ENCODE peak calls at places on chromosome 21, in ten cellular contexts. U, J, R, I, L, Y, H, B, X and F are unnamed samples.
A peak's percentile ranks its signal among the peaks of the same experiment; 100 is the strongest.

GRCh38 chr21:39014751-39015150 is 168.5 kb downstream of the PSMG1 start:
- DNase-seq in U (peak; percentile 93), J (no peak), R (no peak), I (no peak), L (no peak), Y (no peak), H (no peak), B (no peak), X (no peak), F (no peak)

GRCh38 chr21:44265734-44266270 is 4.1 kb upstream of the DNMT3L start:
- DNase-seq in U (no peak), J (no peak), R (no peak), I (no peak), L (no peak), Y (no peak), H (no peak), B (no peak), X (no peak), F (no peak)

GRCh38 chr21:8990326-8991087 is 1530.9 kb upstream of the TPTE start:
- DNase-seq in U (no peak), J (no peak), R (no peak), I (no peak), L (no peak), Y (no peak), H (no peak), B (no peak), X (no peak), F (peak; percentile 90)

GRCh38 chr21:25881524-25882376 is 147.0 kb downstream of the GABPA start:
- DNase-seq in U (peak; percentile 55), J (peak; percentile 70), R (peak; percentile 71), I (peak; percentile 64), L (peak; percentile 65), Y (peak; percentile 13), H (peak; percentile 62), B (peak; percentile 36), X (peak; percentile 82), F (peak; percentile 17)

GRCh38 chr21:31442339-31442738 is 98.3 kb upstream of the TIAM1 start:
- DNase-seq in U (no peak), J (no peak), R (no peak), I (no peak), L (no peak), Y (no peak), H (no peak), B (no peak), X (no peak), F (no peak)

GRCh38 chr21:31559368-31560119 is 99.9 kb upstream of the SOD1 start:
- DNase-seq in U (no peak), J (peak; percentile 97), R (peak; percentile 96), I (peak; percentile 89), L (peak; percentile 93), Y (peak; percentile 82), H (peak; percentile 93), B (peak; percentile 94), X (peak; percentile 96), F (peak; percentile 53)

GRCh38 chr21:14438204-14438603 is 55.3 kb upstream of the HSPA13 start:
- DNase-seq in U (no peak), J (no peak), R (no peak), I (no peak), L (no peak), Y (no peak), H (no peak), B (no peak), X (no peak), F (no peak)

GRCh38 chr21:38165466-38166213 is 91.2 kb upstream of the KCNJ15 start:
- DNase-seq in U (no peak), J (no peak), R (no peak), I (no peak), L (no peak), Y (no peak), H (no peak), B (no peak), X (no peak), F (peak; percentile 23)

GRCh38 chr21:27756191-27756590 is 789.3 kb upstream of the ADAMTS5 start:
- DNase-seq in U (no peak), J (no peak), R (no peak), I (no peak), L (no peak), Y (no peak), H (no peak), B (no peak), X (no peak), F (no peak)

GRCh38 chr21:39300587-39300986 is 12.8 kb downstream of the BRWD1 start:
- DNase-seq in U (no peak), J (no peak), R (no peak), I (no peak), L (no peak), Y (no peak), H (no peak), B (no peak), X (no peak), F (no peak)

GRCh38 chr21:16418211-16418610 is 688.4 kb downstream of the USP25 start:
- DNase-seq in U (no peak), J (no peak), R (no peak), I (no peak), L (no peak), Y (no peak), H (no peak), B (no peak), X (no peak), F (no peak)

GRCh38 chr21:45570826-45571601 is 28.8 kb upstream of the SLC19A1 start:
- DNase-seq in U (no peak), J (no peak), R (no peak), I (peak; percentile 53), L (no peak), Y (no peak), H (peak; percentile 12), B (no peak), X (no peak), F (no peak)

GRCh38 chr21:42670884-42671283 is 17.5 kb downstream of the PDE9A start:
- DNase-seq in U (no peak), J (no peak), R (no peak), I (no peak), L (no peak), Y (no peak), H (no peak), B (no peak), X (no peak), F (no peak)

GRCh38 chr21:44454747-44455523 is at the start of gene LRRC3:
- DNase-seq in U (no peak), J (peak; percentile 84), R (peak; percentile 89), I (peak; percentile 83), L (no peak), Y (peak; percentile 83), H (peak; percentile 80), B (peak; percentile 89), X (peak; percentile 92), F (no peak)

GRCh38 chr21:36908260-36908908 is 58.1 kb downstream of the HLCS start:
- DNase-seq in U (peak; percentile 31), J (no peak), R (no peak), I (no peak), L (no peak), Y (no peak), H (no peak), B (no peak), X (no peak), F (no peak)

GRCh38 chr21:25916226-25916625 is 181.5 kb downstream of the GABPA start:
- DNase-seq in U (no peak), J (no peak), R (no peak), I (no peak), L (no peak), Y (no peak), H (no peak), B (no peak), X (no peak), F (no peak)

GRCh38 chr21:29181799-29182470 is 51.5 kb downstream of the MAP3K7CL start:
- DNase-seq in U (peak; percentile 83), J (no peak), R (no peak), I (no peak), L (no peak), Y (no peak), H (no peak), B (no peak), X (no peak), F (no peak)

GRCh38 chr21:27764056-27764455 is 797.2 kb upstream of the ADAMTS5 start:
- DNase-seq in U (no peak), J (no peak), R (no peak), I (no peak), L (no peak), Y (no peak), H (no peak), B (no peak), X (no peak), F (no peak)

GRCh38 chr21:42538479-42539275 is 25.0 kb downstream of the SLC37A1 start:
- DNase-seq in U (no peak), J (no peak), R (no peak), I (no peak), L (no peak), Y (no peak), H (no peak), B (no peak), X (no peak), F (no peak)

GRCh38 chr21:31218830-31219608 is 125.0 kb downstream of the TIAM1 start:
- DNase-seq in U (peak; percentile 3), J (peak; percentile 13), R (no peak), I (peak; percentile 18), L (no peak), Y (no peak), H (no peak), B (no peak), X (no peak), F (no peak)

GRCh38 chr21:23936991-23937390 is 1670.3 kb downstream of the MRPL39 start:
- DNase-seq in U (no peak), J (no peak), R (no peak), I (no peak), L (no peak), Y (no peak), H (no peak), B (no peak), X (no peak), F (no peak)

GRCh38 chr21:31548688-31549087 is 110.8 kb upstream of the SOD1 start:
- DNase-seq in U (no peak), J (no peak), R (no peak), I (no peak), L (no peak), Y (no peak), H (no peak), B (no peak), X (no peak), F (no peak)

GRCh38 chr21:39377444-39378050 is 28.7 kb upstream of the HMGN1 start:
- DNase-seq in U (peak; percentile 45), J (no peak), R (no peak), I (no peak), L (no peak), Y (no peak), H (no peak), B (no peak), X (no peak), F (no peak)

GRCh38 chr21:46065215-46065992 is 32.5 kb upstream of the COL6A2 start:
- DNase-seq in U (no peak), J (no peak), R (no peak), I (peak; percentile 79), L (no peak), Y (no peak), H (no peak), B (no peak), X (no peak), F (no peak)

GRCh38 chr21:30839304-30839703 is 9.7 kb upstream of the KRTAP7-1 start:
- DNase-seq in U (peak; percentile 54), J (peak; percentile 39), R (peak; percentile 36), I (no peak), L (no peak), Y (no peak), H (no peak), B (peak; percentile 10), X (peak; percentile 72), F (peak; percentile 4)